ENCODE peak calls at places on chromosome 10, in ten cellular contexts. P, D, M, N, B, C, R, Y, W and I are unnamed samples.

GRCh38 chr10:62008196-62008595 is 106.7 kb downstream of the ARID5B start:
- DNase-seq in P (peak), D (no peak), M (no peak), N (no peak), B (no peak), C (no peak), R (no peak), Y (no peak), W (no peak), I (no peak)

GRCh38 chr10:9615179-9615578 is 1402.5 kb upstream of the CELF2 start:
- DNase-seq in P (no peak), D (no peak), M (no peak), N (no peak), B (no peak), C (no peak), R (no peak), Y (no peak), W (no peak), I (peak)

GRCh38 chr10:68423522-68423921 is 16.4 kb upstream of the RUFY2 start:
- DNase-seq in P (no peak), D (no peak), M (no peak), N (no peak), B (no peak), C (no peak), R (no peak), Y (peak), W (no peak), I (no peak)

GRCh38 chr10:62323751-62324150 is 50.4 kb upstream of the ZNF365 start:
- DNase-seq in P (no peak), D (no peak), M (no peak), N (no peak), B (no peak), C (no peak), R (no peak), Y (no peak), W (no peak), I (peak)

GRCh38 chr10:68135362-68135761 is 26.1 kb downstream of the MYPN start:
- DNase-seq in P (no peak), D (no peak), M (no peak), N (no peak), B (no peak), C (no peak), R (no peak), Y (no peak), W (no peak), I (peak)

GRCh38 chr10:130337696-130338587 is 201.8 kb downstream of the GLRX3 start:
- DNase-seq in P (no peak), D (no peak), M (no peak), N (no peak), B (no peak), C (no peak), R (no peak), Y (no peak), W (no peak), I (no peak)

GRCh38 chr10:96370575-96371157 is 11.9 kb upstream of the OPALIN start:
- DNase-seq in P (peak), D (no peak), M (peak), N (peak), B (peak), C (peak), R (peak), Y (peak), W (no peak), I (peak)

GRCh38 chr10:50604823-50605222 is 18.9 kb downstream of the SGMS1 start:
- DNase-seq in P (no peak), D (no peak), M (no peak), N (no peak), B (no peak), C (no peak), R (no peak), Y (no peak), W (no peak), I (no peak)

GRCh38 chr10:97999909-98000248 is 30.5 kb downstream of the CRTAC1 start:
- DNase-seq in P (no peak), D (no peak), M (no peak), N (no peak), B (no peak), C (no peak), R (no peak), Y (no peak), W (no peak), I (no peak)

GRCh38 chr10:103931603-103932002 is 13.6 kb upstream of the STN1 start:
- DNase-seq in P (no peak), D (no peak), M (no peak), N (no peak), B (no peak), C (no peak), R (no peak), Y (no peak), W (no peak), I (no peak)

GRCh38 chr10:110074298-110074697 is 66.5 kb downstream of the ADD3 start:
- DNase-seq in P (peak), D (no peak), M (no peak), N (no peak), B (no peak), C (no peak), R (no peak), Y (no peak), W (no peak), I (peak)

GRCh38 chr10:178208-178607 is 43.0 kb downstream of the ZMYND11 start:
- DNase-seq in P (peak), D (no peak), M (peak), N (no peak), B (peak), C (no peak), R (no peak), Y (no peak), W (no peak), I (peak)

GRCh38 chr10:79936625-79937255 is 12.2 kb downstream of the SFTPD start:
- DNase-seq in P (no peak), D (no peak), M (no peak), N (no peak), B (no peak), C (no peak), R (no peak), Y (no peak), W (no peak), I (no peak)

GRCh38 chr10:14153570-14154055 is 177.1 kb downstream of the FRMD4A start:
- DNase-seq in P (no peak), D (no peak), M (no peak), N (no peak), B (no peak), C (no peak), R (no peak), Y (no peak), W (no peak), I (peak)

GRCh38 chr10:126704637-126705036 is 34.1 kb upstream of the C10orf90 start:
- DNase-seq in P (no peak), D (no peak), M (no peak), N (no peak), B (no peak), C (no peak), R (no peak), Y (no peak), W (no peak), I (peak)

GRCh38 chr10:96720422-96721206 is at the start of gene PIK3AP1:
- DNase-seq in P (no peak), D (peak), M (peak), N (peak), B (no peak), C (peak), R (peak), Y (peak), W (no peak), I (no peak)

GRCh38 chr10:132526676-132527075 is 10.9 kb upstream of the INPP5A start:
- DNase-seq in P (no peak), D (no peak), M (no peak), N (no peak), B (no peak), C (no peak), R (no peak), Y (no peak), W (no peak), I (peak)

GRCh38 chr10:74432841-74433594 is 282.0 kb downstream of the ADK start:
- DNase-seq in P (no peak), D (no peak), M (no peak), N (no peak), B (peak), C (no peak), R (no peak), Y (no peak), W (peak), I (peak)

GRCh38 chr10:97234403-97234802 is 48.6 kb upstream of the SLIT1 start:
- DNase-seq in P (peak), D (no peak), M (peak), N (peak), B (no peak), C (no peak), R (no peak), Y (no peak), W (no peak), I (peak)

GRCh38 chr10:114758331-114758730 is 63.2 kb upstream of the FHIP2A start:
- DNase-seq in P (no peak), D (no peak), M (no peak), N (no peak), B (no peak), C (no peak), R (no peak), Y (no peak), W (no peak), I (no peak)

GRCh38 chr10:12375076-12375504 is 25.7 kb downstream of the CAMK1D start:
- DNase-seq in P (no peak), D (no peak), M (no peak), N (no peak), B (no peak), C (no peak), R (peak), Y (no peak), W (no peak), I (no peak)

GRCh38 chr10:110860576-110861241 is 11.0 kb upstream of the PDCD4 start:
- DNase-seq in P (peak), D (no peak), M (no peak), N (no peak), B (no peak), C (no peak), R (no peak), Y (no peak), W (no peak), I (no peak)

GRCh38 chr10:126212653-126213052 is 175.6 kb downstream of the ADAM12 start:
- DNase-seq in P (no peak), D (no peak), M (no peak), N (no peak), B (no peak), C (no peak), R (no peak), Y (no peak), W (no peak), I (no peak)

GRCh38 chr10:63209703-63210102 is 76.6 kb downstream of the NRBF2 start:
- DNase-seq in P (no peak), D (no peak), M (no peak), N (no peak), B (no peak), C (no peak), R (no peak), Y (no peak), W (no peak), I (no peak)

GRCh38 chr10:119409906-119410305 is 132.6 kb downstream of the RGS10 start:
- DNase-seq in P (peak), D (no peak), M (no peak), N (no peak), B (no peak), C (no peak), R (no peak), Y (no peak), W (no peak), I (peak)

GRCh38 chr10:12852732-12853131 is 148.8 kb downstream of the CCDC3 start:
- DNase-seq in P (no peak), D (no peak), M (no peak), N (no peak), B (no peak), C (no peak), R (no peak), Y (no peak), W (no peak), I (no peak)

GRCh38 chr10:78359641-78360091 is 326.0 kb downstream of the RPS24 start:
- DNase-seq in P (no peak), D (no peak), M (no peak), N (no peak), B (no peak), C (no peak), R (no peak), Y (no peak), W (no peak), I (no peak)

GRCh38 chr10:130227883-130228282 is 91.7 kb downstream of the GLRX3 start:
- DNase-seq in P (no peak), D (no peak), M (no peak), N (no peak), B (no peak), C (no peak), R (no peak), Y (no peak), W (no peak), I (no peak)

GRCh38 chr10:131706476-131706875 is 194.3 kb upstream of the PPP2R2D start:
- DNase-seq in P (no peak), D (no peak), M (no peak), N (no peak), B (no peak), C (no peak), R (no peak), Y (no peak), W (no peak), I (no peak)

GRCh38 chr10:35355971-35356724 is 19.8 kb downstream of the CCNY start:
- DNase-seq in P (no peak), D (no peak), M (no peak), N (no peak), B (no peak), C (no peak), R (no peak), Y (no peak), W (no peak), I (no peak)

GRCh38 chr10:78038105-78038504 is 4.4 kb downstream of the RPS24 start:
- DNase-seq in P (no peak), D (no peak), M (no peak), N (no peak), B (no peak), C (no peak), R (no peak), Y (no peak), W (no peak), I (peak)

GRCh38 chr10:22911889-22912762 is 15.7 kb upstream of the ARMC3 start:
- DNase-seq in P (peak), D (no peak), M (no peak), N (peak), B (no peak), C (no peak), R (no peak), Y (no peak), W (no peak), I (peak)

GRCh38 chr10:95567903-95568630 is 6.9 kb upstream of the SORBS1 start:
- DNase-seq in P (no peak), D (no peak), M (no peak), N (no peak), B (no peak), C (no peak), R (no peak), Y (no peak), W (no peak), I (no peak)

GRCh38 chr10:124600051-124600880 is 138.6 kb downstream of the LHPP start:
- DNase-seq in P (no peak), D (no peak), M (no peak), N (no peak), B (no peak), C (no peak), R (no peak), Y (no peak), W (no peak), I (no peak)

GRCh38 chr10:100904903-100905302 is 7.9 kb upstream of the SLF2 start:
- DNase-seq in P (no peak), D (no peak), M (no peak), N (no peak), B (no peak), C (no peak), R (no peak), Y (no peak), W (no peak), I (no peak)